ENCODE peak calls at places on chromosomes 3 and 15, in seven cellular contexts. D is thyroid gland, T is BE2C, Y is neural crest cell, N is suprapubic skin, P is pancreas, E is fibroblast of pulmonary artery. L is an unnamed sample.

GRCh38 chr15:79987569-79987955 is 16.6 kb upstream of the BCL2A1 start:
- DNase-seq in D (no peak), T (no peak), Y (no peak), N (no peak), P (no peak), E (no peak), L (no peak)

GRCh38 chr3:27758083-27758482 is 36.0 kb upstream of the EOMES start:
- DNase-seq in D (no peak), T (no peak), Y (no peak), N (peak), P (no peak), E (peak), L (no peak)

GRCh38 chr3:37282996-37283395 is 108.6 kb upstream of the LRRFIP2 start:
- DNase-seq in D (no peak), T (no peak), Y (no peak), N (no peak), P (no peak), E (no peak), L (no peak)

GRCh38 chr3:45199837-45200648 is 26.0 kb downstream of the TMEM158 start:
- DNase-seq in D (no peak), T (no peak), Y (no peak), N (no peak), P (no peak), E (peak), L (no peak)

GRCh38 chr3:128495435-128495970 is 2.5 kb upstream of the GATA2 start:
- DNase-seq in D (no peak), T (peak), Y (no peak), N (peak), P (no peak), E (no peak), L (peak)

GRCh38 chr3:115071611-115072010 is 75.5 kb downstream of the ZBTB20 start:
- DNase-seq in D (peak), T (no peak), Y (peak), N (no peak), P (no peak), E (peak), L (no peak)

GRCh38 chr3:24763421-24763820 is 268.8 kb upstream of the THRB start:
- DNase-seq in D (no peak), T (no peak), Y (no peak), N (no peak), P (no peak), E (no peak), L (no peak)

GRCh38 chr3:52041118-52041847 is 15.1 kb downstream of the DUSP7 start:
- DNase-seq in D (no peak), T (peak), Y (no peak), N (no peak), P (no peak), E (no peak), L (no peak)

GRCh38 chr3:171460226-171461086 is at the start of gene TNIK:
- DNase-seq in D (peak), T (peak), Y (peak), N (peak), P (peak), E (peak), L (peak)

GRCh38 chr15:42045211-42045615 is 24.4 kb upstream of the PLA2G4E start:
- DNase-seq in D (no peak), T (peak), Y (no peak), N (no peak), P (no peak), E (no peak), L (no peak)

GRCh38 chr15:39030291-39031070 is 465.9 kb upstream of the RASGRP1 start:
- DNase-seq in D (no peak), T (no peak), Y (no peak), N (no peak), P (no peak), E (no peak), L (no peak)

GRCh38 chr15:82568986-82569385 is 28.7 kb upstream of the RPS17 start:
- DNase-seq in D (no peak), T (no peak), Y (no peak), N (no peak), P (no peak), E (no peak), L (no peak)

GRCh38 chr3:24952388-24952787 is 457.7 kb upstream of the THRB start:
- DNase-seq in D (no peak), T (no peak), Y (no peak), N (no peak), P (no peak), E (no peak), L (no peak)

GRCh38 chr15:80978685-80979084 is 10.9 kb downstream of the MESD start:
- DNase-seq in D (no peak), T (no peak), Y (no peak), N (no peak), P (no peak), E (no peak), L (no peak)

GRCh38 chr15:64134322-64134829 is 17.2 kb upstream of the SNX22 start:
- DNase-seq in D (peak), T (peak), Y (no peak), N (peak), P (peak), E (peak), L (no peak)

GRCh38 chr3:125110016-125110875 is 54.4 kb upstream of the HEG1 start:
- DNase-seq in D (no peak), T (no peak), Y (no peak), N (no peak), P (no peak), E (peak), L (no peak)

GRCh38 chr3:37052860-37053259 is 59.5 kb downstream of the MLH1 start:
- DNase-seq in D (no peak), T (no peak), Y (no peak), N (no peak), P (no peak), E (no peak), L (no peak)

GRCh38 chr3:63911901-63912767 is at the start of gene SCAANT1:
- DNase-seq in D (peak), T (peak), Y (peak), N (peak), P (peak), E (peak), L (peak)

GRCh38 chr15:79846539-79846938 is 50.3 kb downstream of the MTHFS start:
- DNase-seq in D (no peak), T (no peak), Y (no peak), N (no peak), P (no peak), E (no peak), L (no peak)

GRCh38 chr15:48566669-48567068 is 78.8 kb downstream of the FBN1 start:
- DNase-seq in D (no peak), T (no peak), Y (no peak), N (no peak), P (no peak), E (peak), L (no peak)

GRCh38 chr15:32905481-32905880 is 187.7 kb downstream of the GREM1 start:
- DNase-seq in D (no peak), T (no peak), Y (no peak), N (no peak), P (no peak), E (no peak), L (no peak)

GRCh38 chr15:71883447-71883846 is 73.1 kb downstream of the NR2E3 start:
- DNase-seq in D (no peak), T (no peak), Y (no peak), N (no peak), P (no peak), E (no peak), L (no peak)

GRCh38 chr3:190684776-190685175 is 170.9 kb downstream of the IL1RAP start:
- DNase-seq in D (no peak), T (no peak), Y (no peak), N (no peak), P (no peak), E (no peak), L (no peak)

GRCh38 chr3:193594946-193595689 is 2.1 kb downstream of the OPA1 start:
- DNase-seq in D (no peak), T (no peak), Y (no peak), N (no peak), P (no peak), E (peak), L (no peak)

GRCh38 chr15:65408370-65409283 is 14.1 kb downstream of the IGDCC4 start:
- DNase-seq in D (peak), T (no peak), Y (no peak), N (no peak), P (no peak), E (no peak), L (no peak)

GRCh38 chr3:179958143-179958542 is 78.6 kb downstream of the PEX5L start:
- DNase-seq in D (no peak), T (no peak), Y (no peak), N (no peak), P (no peak), E (no peak), L (no peak)

GRCh38 chr3:179860275-179861107 is 176.2 kb downstream of the PEX5L start:
- DNase-seq in D (no peak), T (no peak), Y (no peak), N (no peak), P (no peak), E (no peak), L (no peak)

GRCh38 chr15:70853855-70854668 is at the start of gene LARP6:
- DNase-seq in D (peak), T (peak), Y (peak), N (peak), P (peak), E (peak), L (peak)

GRCh38 chr3:79003994-79004393 is 763.8 kb downstream of the ROBO1 start:
- DNase-seq in D (no peak), T (no peak), Y (no peak), N (no peak), P (no peak), E (no peak), L (no peak)
- TF ChIP-seq CTCF in D (no peak), T (peak), Y (peak), N (no peak), P (no peak), E (peak), L (peak)

GRCh38 chr15:40340038-40340739 is 550 bp downstream of the CCDC9B start:
- DNase-seq in D (peak), T (peak), Y (no peak), N (no peak), P (no peak), E (peak), L (peak)

GRCh38 chr15:40339621-40339945 is 1.2 kb downstream of the CCDC9B start:
- DNase-seq in D (no peak), T (peak), Y (no peak), N (no peak), P (no peak), E (no peak), L (no peak)

GRCh38 chr15:40338921-40339620 is 1.7 kb downstream of the CCDC9B start:
- DNase-seq in D (peak), T (no peak), Y (no peak), N (no peak), P (no peak), E (peak), L (no peak)

GRCh38 chr15:40342421-40343313 is 1.9 kb upstream of the CCDC9B start:
- DNase-seq in D (peak), T (no peak), Y (no peak), N (no peak), P (peak), E (peak), L (no peak)

DNA sequence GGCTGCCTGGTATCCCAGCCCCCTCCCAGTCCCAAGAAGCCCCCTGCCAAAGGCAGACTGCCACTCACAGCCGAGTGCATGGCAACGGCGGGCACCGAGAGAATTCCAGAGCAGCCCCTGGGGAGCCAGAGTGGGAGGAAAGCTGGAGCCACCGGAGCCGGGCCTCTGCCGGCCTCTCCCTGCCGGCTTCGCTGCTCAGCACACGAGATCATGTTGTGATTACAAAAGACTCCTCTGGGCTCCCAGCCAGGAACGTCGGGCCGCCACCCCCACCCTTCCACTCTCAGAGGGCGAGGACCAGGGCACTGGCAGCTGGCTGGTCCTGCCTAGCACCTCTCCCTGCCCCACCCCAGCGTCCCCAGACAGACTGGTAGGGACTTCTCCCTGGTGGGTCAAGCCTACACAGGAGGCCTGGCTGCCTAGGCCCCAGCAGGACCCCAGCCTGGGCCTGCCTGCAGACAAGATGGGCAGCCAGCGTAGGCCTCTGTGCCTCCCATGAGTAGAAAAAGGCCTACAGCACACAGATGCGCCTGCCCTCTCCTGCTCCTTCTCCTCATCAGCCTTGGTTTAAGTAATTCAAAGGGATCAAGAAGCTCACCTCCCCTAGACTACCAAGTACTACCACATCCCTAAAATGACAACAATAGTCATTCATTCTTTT is at the start of gene CCDC9B:
- DNase-seq in D (peak), T (peak), Y (no peak), N (peak), P (peak), E (peak), L (peak)
- TF ChIP-seq CTCF in D (no peak), T (no peak), Y (no peak), N (no peak), P (no peak), E (no peak), L (no peak)

DNA sequence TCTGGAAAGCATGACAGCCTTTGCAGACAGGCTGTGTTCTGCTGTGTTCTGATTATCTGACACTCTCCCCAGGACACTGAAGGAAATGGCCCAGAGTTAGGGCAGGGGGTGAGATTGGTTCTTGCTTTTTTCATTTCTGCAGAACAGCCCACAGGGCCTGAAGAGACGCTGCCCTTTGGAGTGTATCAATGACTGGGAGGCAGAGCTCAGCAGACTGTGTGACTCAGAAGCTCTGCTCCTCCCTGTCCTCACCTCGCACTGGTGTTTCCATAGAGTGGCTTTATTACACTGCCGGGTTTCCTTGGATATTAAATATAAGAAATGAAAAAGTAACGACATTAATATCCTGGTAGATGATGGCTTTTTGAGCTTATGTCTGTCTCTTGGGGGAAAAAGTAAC is 523.5 kb downstream of the NTRK3 start:
- DNase-seq in D (no peak), T (peak), Y (no peak), N (no peak), P (no peak), E (peak), L (no peak)
- TF ChIP-seq CTCF in D (no peak), T (no peak), Y (no peak), N (no peak), P (no peak), E (no peak), L (no peak)

GRCh38 chr15:50244153-50244552 is 21.4 kb downstream of the HDC start:
- DNase-seq in D (no peak), T (no peak), Y (no peak), N (no peak), P (no peak), E (no peak), L (no peak)

GRCh38 chr15:50238263-50238662 is 27.3 kb downstream of the HDC start:
- DNase-seq in D (no peak), T (no peak), Y (no peak), N (no peak), P (no peak), E (no peak), L (no peak)

GRCh38 chr15:50244959-50245624 is 20.4 kb downstream of the HDC start:
- DNase-seq in D (no peak), T (no peak), Y (no peak), N (no peak), P (no peak), E (no peak), L (no peak)

GRCh38 chr15:50236433-50236832 is 29.1 kb downstream of the HDC start:
- DNase-seq in D (no peak), T (no peak), Y (no peak), N (no peak), P (no peak), E (no peak), L (no peak)

GRCh38 chr15:50241684-50242450 is 23.7 kb downstream of the HDC start:
- DNase-seq in D (no peak), T (no peak), Y (no peak), N (no peak), P (no peak), E (no peak), L (no peak)
- TF ChIP-seq CTCF in D (no peak), T (no peak), Y (no peak), N (no peak), P (no peak), E (no peak), L (no peak)

GRCh38 chr3:154684021-154684420 is 254.0 kb upstream of the GPR149 start:
- DNase-seq in D (no peak), T (no peak), Y (no peak), N (no peak), P (no peak), E (no peak), L (no peak)
- TF ChIP-seq CTCF in D (no peak), T (no peak), Y (peak), N (no peak), P (no peak), E (no peak), L (no peak)

GRCh38 chr15:60507596-60508424 is 28.9 kb upstream of the ICE2 start:
- DNase-seq in D (peak), T (peak), Y (peak), N (no peak), P (no peak), E (peak), L (no peak)

GRCh38 chr15:60511351-60512157 is 32.6 kb upstream of the ICE2 start:
- DNase-seq in D (no peak), T (peak), Y (no peak), N (no peak), P (no peak), E (peak), L (no peak)

GRCh38 chr15:60509470-60509869 is 30.5 kb upstream of the ICE2 start:
- DNase-seq in D (no peak), T (no peak), Y (no peak), N (no peak), P (no peak), E (no peak), L (no peak)

GRCh38 chr15:60508442-60508841 is 29.5 kb upstream of the ICE2 start:
- DNase-seq in D (no peak), T (no peak), Y (no peak), N (no peak), P (no peak), E (no peak), L (no peak)

GRCh38 chr15:60510006-60510405 is 31.1 kb upstream of the ICE2 start:
- DNase-seq in D (no peak), T (no peak), Y (no peak), N (no peak), P (no peak), E (no peak), L (no peak)
- TF ChIP-seq CTCF in D (no peak), T (no peak), Y (no peak), N (no peak), P (no peak), E (no peak), L (no peak)

DNA sequence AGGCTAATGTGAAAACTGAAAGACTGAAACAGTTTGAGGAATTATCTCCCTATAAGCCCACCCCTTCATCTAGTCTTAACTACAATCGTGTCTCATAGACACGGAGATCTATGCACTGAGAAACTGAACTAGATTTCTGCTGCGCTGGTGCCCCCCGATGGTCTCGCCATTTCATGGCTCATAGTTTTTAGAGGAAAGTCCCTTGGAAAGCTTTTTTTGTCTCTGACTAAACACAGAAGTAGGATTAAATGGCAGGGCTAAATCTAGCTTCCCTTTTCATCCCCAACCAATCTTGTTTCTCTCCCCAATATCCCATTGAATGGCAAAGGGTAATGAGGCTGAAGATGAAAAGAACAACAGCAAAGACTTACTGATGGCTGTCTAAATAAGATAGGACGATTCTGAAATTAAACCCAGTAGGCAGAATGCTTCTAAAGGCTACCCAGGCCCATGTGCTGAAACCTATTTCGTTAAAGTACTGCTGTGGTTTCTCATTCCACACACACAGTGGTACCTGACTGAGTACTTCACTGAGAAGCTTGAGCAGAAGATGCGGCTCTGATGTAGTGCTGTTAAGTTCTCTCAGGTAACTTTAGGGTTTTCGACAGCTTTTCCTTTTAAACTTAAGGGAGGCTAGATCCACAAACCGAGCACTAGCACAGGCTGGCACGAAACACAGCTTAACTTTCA is 142.7 kb downstream of the GADL1 start:
- DNase-seq in D (peak), T (peak), Y (peak), N (no peak), P (no peak), E (peak), L (peak)
- TF ChIP-seq CTCF in D (peak), T (peak), Y (peak), N (no peak), P (no peak), E (peak), L (peak)

DNA sequence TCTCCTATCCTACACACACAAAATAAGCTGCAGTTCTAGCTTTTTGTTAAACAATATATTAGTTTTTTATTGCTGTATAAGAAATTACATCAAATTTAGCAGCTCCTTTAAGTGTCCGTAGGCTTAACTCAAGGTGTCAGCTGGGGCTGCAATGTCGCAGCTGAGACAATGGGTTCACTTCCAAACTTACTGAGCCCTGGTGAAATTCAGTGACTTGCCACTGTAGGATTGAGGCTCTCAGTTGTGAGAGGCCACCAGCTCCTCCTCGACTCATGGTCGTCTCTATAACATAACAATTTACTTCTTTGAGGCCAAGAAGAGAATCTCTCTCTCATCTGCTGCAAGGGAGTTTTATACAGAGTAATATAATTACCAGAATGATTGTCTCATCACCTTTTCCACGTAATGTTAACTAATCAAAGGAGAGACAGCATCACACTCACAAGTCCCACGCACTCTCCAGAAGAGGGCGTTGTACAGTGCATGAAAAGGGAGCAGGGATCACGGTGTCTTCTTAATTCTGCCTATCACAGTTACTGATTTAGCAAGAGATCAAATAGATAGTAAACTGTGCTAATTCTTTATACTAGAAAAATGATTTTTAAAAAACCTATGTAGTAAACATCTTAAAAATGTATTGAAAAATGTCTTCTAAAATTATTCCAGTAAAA is 735.6 kb upstream of the GBE1 start:
- DNase-seq in D (no peak), T (no peak), Y (no peak), N (no peak), P (no peak), E (no peak), L (peak)
- TF ChIP-seq CTCF in D (no peak), T (peak), Y (peak), N (no peak), P (peak), E (no peak), L (no peak)

GRCh38 chr3:14502472-14502871 is 37.7 kb downstream of the GRIP2 start:
- DNase-seq in D (no peak), T (no peak), Y (no peak), N (no peak), P (no peak), E (no peak), L (no peak)
- TF ChIP-seq CTCF in D (no peak), T (no peak), Y (no peak), N (no peak), P (no peak), E (no peak), L (no peak)

L was measured in glutamatergic neuron.